ENCODE peak calls at places on chromosomes 7 and 10, in ten cellular contexts. One of them, this sample, is unnamed.

GRCh38 chr7:30911561-30911969 is at the start of gene AQP1:
- DNase-seq in K562: peak
- DNase-seq in H9: no peak
- DNase-seq in GM13977: no peak
- DNase-seq in GM23338: no peak
- DNase-seq in body of pancreas: peak
- DNase-seq in glutamatergic neuron: no peak
- DNase-seq in OCI-LY7: no peak
- DNase-seq in brain microvascular endothelial cell: no peak
- DNase-seq in HFFc6: no peak
- DNase-seq in this sample: no peak

GRCh38 chr10:100816671-100817070 is 71.3 kb downstream of the PAX2 start:
- DNase-seq in K562: no peak
- DNase-seq in H9: no peak
- DNase-seq in GM13977: no peak
- DNase-seq in GM23338: peak
- DNase-seq in body of pancreas: no peak
- DNase-seq in glutamatergic neuron: no peak
- DNase-seq in OCI-LY7: no peak
- DNase-seq in brain microvascular endothelial cell: no peak
- DNase-seq in HFFc6: no peak
- DNase-seq in this sample: no peak

GRCh38 chr10:73841526-73842285 is 30.3 kb upstream of the NDST2 start:
- DNase-seq in K562: no peak
- DNase-seq in H9: no peak
- DNase-seq in GM13977: no peak
- DNase-seq in GM23338: no peak
- DNase-seq in body of pancreas: no peak
- DNase-seq in glutamatergic neuron: no peak
- DNase-seq in OCI-LY7: no peak
- DNase-seq in brain microvascular endothelial cell: no peak
- DNase-seq in HFFc6: no peak
- DNase-seq in this sample: no peak

GRCh38 chr7:98913612-98914011 is 35.3 kb downstream of the TRRAP start:
- DNase-seq in K562: no peak
- DNase-seq in H9: no peak
- DNase-seq in GM13977: no peak
- DNase-seq in GM23338: no peak
- DNase-seq in body of pancreas: no peak
- DNase-seq in glutamatergic neuron: no peak
- DNase-seq in OCI-LY7: no peak
- DNase-seq in brain microvascular endothelial cell: no peak
- DNase-seq in HFFc6: peak
- DNase-seq in this sample: no peak

GRCh38 chr7:152489044-152489443 is 53.2 kb upstream of the KMT2C start:
- DNase-seq in K562: no peak
- DNase-seq in H9: no peak
- DNase-seq in GM13977: no peak
- DNase-seq in GM23338: no peak
- DNase-seq in body of pancreas: no peak
- DNase-seq in glutamatergic neuron: no peak
- DNase-seq in OCI-LY7: no peak
- DNase-seq in brain microvascular endothelial cell: no peak
- DNase-seq in HFFc6: no peak
- DNase-seq in this sample: no peak

GRCh38 chr7:33418251-33418701 is 288.9 kb downstream of the BBS9 start:
- DNase-seq in K562: no peak
- DNase-seq in H9: peak
- DNase-seq in GM13977: no peak
- DNase-seq in GM23338: peak
- DNase-seq in body of pancreas: no peak
- DNase-seq in glutamatergic neuron: no peak
- DNase-seq in OCI-LY7: no peak
- DNase-seq in brain microvascular endothelial cell: peak
- DNase-seq in HFFc6: no peak
- DNase-seq in this sample: no peak

GRCh38 chr10:127976701-127977367 is 69.9 kb downstream of the PTPRE start:
- DNase-seq in K562: no peak
- DNase-seq in H9: peak
- DNase-seq in GM13977: no peak
- DNase-seq in GM23338: no peak
- DNase-seq in body of pancreas: no peak
- DNase-seq in glutamatergic neuron: no peak
- DNase-seq in OCI-LY7: no peak
- DNase-seq in brain microvascular endothelial cell: peak
- DNase-seq in HFFc6: no peak
- DNase-seq in this sample: no peak

GRCh38 chr7:100483728-100484635 is at the start of gene NYAP1:
- DNase-seq in K562: peak
- DNase-seq in H9: peak
- DNase-seq in GM13977: peak
- DNase-seq in GM23338: peak
- DNase-seq in body of pancreas: peak
- DNase-seq in glutamatergic neuron: no peak
- DNase-seq in OCI-LY7: peak
- DNase-seq in brain microvascular endothelial cell: no peak
- DNase-seq in HFFc6: no peak
- DNase-seq in this sample: peak

GRCh38 chr7:4857189-4857588 is 4.6 kb downstream of the PAPOLB start:
- DNase-seq in K562: no peak
- DNase-seq in H9: no peak
- DNase-seq in GM13977: no peak
- DNase-seq in GM23338: no peak
- DNase-seq in body of pancreas: no peak
- DNase-seq in glutamatergic neuron: no peak
- DNase-seq in OCI-LY7: no peak
- DNase-seq in brain microvascular endothelial cell: no peak
- DNase-seq in HFFc6: no peak
- DNase-seq in this sample: no peak

GRCh38 chr10:124461642-124462347 is at the start of gene LHPP:
- DNase-seq in K562: peak
- DNase-seq in H9: peak
- DNase-seq in GM13977: peak
- DNase-seq in GM23338: peak
- DNase-seq in body of pancreas: peak
- DNase-seq in glutamatergic neuron: peak
- DNase-seq in OCI-LY7: peak
- DNase-seq in brain microvascular endothelial cell: peak
- DNase-seq in HFFc6: peak
- DNase-seq in this sample: peak
- TF ChIP-seq CTCF in K562: peak
- TF ChIP-seq CTCF in H9: peak
- TF ChIP-seq CTCF in GM13977: no peak
- TF ChIP-seq CTCF in GM23338: no peak
- TF ChIP-seq CTCF in body of pancreas: peak
- TF ChIP-seq CTCF in glutamatergic neuron: peak
- TF ChIP-seq CTCF in OCI-LY7: peak
- TF ChIP-seq CTCF in brain microvascular endothelial cell: no peak
- TF ChIP-seq CTCF in HFFc6: peak
- TF ChIP-seq CTCF in this sample: peak

GRCh38 chr7:69062020-69062760 is 536.1 kb upstream of the AUTS2 start:
- DNase-seq in K562: no peak
- DNase-seq in H9: no peak
- DNase-seq in GM13977: no peak
- DNase-seq in GM23338: no peak
- DNase-seq in body of pancreas: no peak
- DNase-seq in glutamatergic neuron: no peak
- DNase-seq in OCI-LY7: no peak
- DNase-seq in brain microvascular endothelial cell: no peak
- DNase-seq in HFFc6: no peak
- DNase-seq in this sample: no peak

GRCh38 chr7:69070476-69070875 is 527.8 kb upstream of the AUTS2 start:
- DNase-seq in K562: no peak
- DNase-seq in H9: no peak
- DNase-seq in GM13977: no peak
- DNase-seq in GM23338: no peak
- DNase-seq in body of pancreas: no peak
- DNase-seq in glutamatergic neuron: no peak
- DNase-seq in OCI-LY7: no peak
- DNase-seq in brain microvascular endothelial cell: no peak
- DNase-seq in HFFc6: no peak
- DNase-seq in this sample: no peak

GRCh38 chr7:69067397-69067796 is 530.9 kb upstream of the AUTS2 start:
- DNase-seq in K562: peak
- DNase-seq in H9: peak
- DNase-seq in GM13977: no peak
- DNase-seq in GM23338: peak
- DNase-seq in body of pancreas: peak
- DNase-seq in glutamatergic neuron: peak
- DNase-seq in OCI-LY7: peak
- DNase-seq in brain microvascular endothelial cell: no peak
- DNase-seq in HFFc6: no peak
- DNase-seq in this sample: peak
- TF ChIP-seq CTCF in K562: peak
- TF ChIP-seq CTCF in H9: peak
- TF ChIP-seq CTCF in GM13977: no peak
- TF ChIP-seq CTCF in GM23338: peak
- TF ChIP-seq CTCF in body of pancreas: peak
- TF ChIP-seq CTCF in glutamatergic neuron: peak
- TF ChIP-seq CTCF in OCI-LY7: peak
- TF ChIP-seq CTCF in brain microvascular endothelial cell: peak
- TF ChIP-seq CTCF in HFFc6: peak
- TF ChIP-seq CTCF in this sample: peak

GRCh38 chr10:3886666-3887251 is 101.8 kb upstream of the KLF6 start:
- DNase-seq in K562: no peak
- DNase-seq in H9: no peak
- DNase-seq in GM13977: no peak
- DNase-seq in GM23338: no peak
- DNase-seq in body of pancreas: peak
- DNase-seq in glutamatergic neuron: no peak
- DNase-seq in OCI-LY7: no peak
- DNase-seq in brain microvascular endothelial cell: peak
- DNase-seq in HFFc6: peak
- DNase-seq in this sample: peak

GRCh38 chr10:3881622-3882021 is 96.6 kb upstream of the KLF6 start:
- DNase-seq in K562: no peak
- DNase-seq in H9: no peak
- DNase-seq in GM13977: no peak
- DNase-seq in GM23338: no peak
- DNase-seq in body of pancreas: no peak
- DNase-seq in glutamatergic neuron: no peak
- DNase-seq in OCI-LY7: no peak
- DNase-seq in brain microvascular endothelial cell: no peak
- DNase-seq in HFFc6: no peak
- DNase-seq in this sample: peak

GRCh38 chr10:3879073-3879472 is 94.1 kb upstream of the KLF6 start:
- DNase-seq in K562: no peak
- DNase-seq in H9: no peak
- DNase-seq in GM13977: no peak
- DNase-seq in GM23338: no peak
- DNase-seq in body of pancreas: no peak
- DNase-seq in glutamatergic neuron: no peak
- DNase-seq in OCI-LY7: no peak
- DNase-seq in brain microvascular endothelial cell: no peak
- DNase-seq in HFFc6: no peak
- DNase-seq in this sample: no peak

GRCh38 chr10:3886191-3886590 is 101.2 kb upstream of the KLF6 start:
- DNase-seq in K562: peak
- DNase-seq in H9: peak
- DNase-seq in GM13977: no peak
- DNase-seq in GM23338: peak
- DNase-seq in body of pancreas: peak
- DNase-seq in glutamatergic neuron: peak
- DNase-seq in OCI-LY7: no peak
- DNase-seq in brain microvascular endothelial cell: peak
- DNase-seq in HFFc6: no peak
- DNase-seq in this sample: peak

DNA sequence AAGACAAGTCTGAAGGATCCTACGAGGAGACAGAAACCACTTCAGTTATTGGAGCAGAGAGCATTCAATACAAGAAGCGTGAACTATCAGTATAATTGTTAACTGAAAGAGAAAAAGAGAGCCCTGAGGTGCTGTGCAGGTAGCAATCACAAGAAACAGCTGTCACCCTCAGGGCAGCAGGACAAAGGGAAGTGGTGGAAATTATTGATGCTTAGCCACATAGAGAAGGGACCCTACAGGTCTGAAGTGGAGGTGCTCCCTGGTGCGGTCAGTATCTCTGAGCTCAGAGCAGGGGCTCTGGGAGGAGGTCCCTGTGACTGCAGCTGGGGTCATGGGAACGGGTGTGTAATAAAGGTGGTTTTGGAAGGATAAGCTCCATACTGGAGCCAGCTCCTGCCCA is 97.8 kb upstream of the KLF6 start:
- DNase-seq in K562: no peak
- DNase-seq in H9: no peak
- DNase-seq in GM13977: no peak
- DNase-seq in GM23338: no peak
- DNase-seq in body of pancreas: no peak
- DNase-seq in glutamatergic neuron: no peak
- DNase-seq in OCI-LY7: no peak
- DNase-seq in brain microvascular endothelial cell: no peak
- DNase-seq in HFFc6: no peak
- DNase-seq in this sample: no peak
- TF ChIP-seq CTCF in K562: no peak
- TF ChIP-seq CTCF in H9: no peak
- TF ChIP-seq CTCF in GM13977: no peak
- TF ChIP-seq CTCF in GM23338: no peak
- TF ChIP-seq CTCF in body of pancreas: no peak
- TF ChIP-seq CTCF in glutamatergic neuron: no peak
- TF ChIP-seq CTCF in OCI-LY7: no peak
- TF ChIP-seq CTCF in brain microvascular endothelial cell: no peak
- TF ChIP-seq CTCF in HFFc6: no peak
- TF ChIP-seq CTCF in this sample: no peak

GRCh38 chr7:142320883-142321282 is 63.0 kb upstream of the PRSS58 start:
- DNase-seq in K562: no peak
- DNase-seq in H9: no peak
- DNase-seq in GM13977: no peak
- DNase-seq in GM23338: no peak
- DNase-seq in body of pancreas: no peak
- DNase-seq in glutamatergic neuron: no peak
- DNase-seq in OCI-LY7: no peak
- DNase-seq in brain microvascular endothelial cell: no peak
- DNase-seq in HFFc6: no peak
- DNase-seq in this sample: no peak

GRCh38 chr7:142321391-142321790 is 63.5 kb upstream of the PRSS58 start:
- DNase-seq in K562: no peak
- DNase-seq in H9: no peak
- DNase-seq in GM13977: no peak
- DNase-seq in GM23338: no peak
- DNase-seq in body of pancreas: no peak
- DNase-seq in glutamatergic neuron: no peak
- DNase-seq in OCI-LY7: no peak
- DNase-seq in brain microvascular endothelial cell: no peak
- DNase-seq in HFFc6: no peak
- DNase-seq in this sample: no peak

GRCh38 chr7:142323706-142324105 is 65.8 kb upstream of the PRSS58 start:
- DNase-seq in K562: peak
- DNase-seq in H9: peak
- DNase-seq in GM13977: no peak
- DNase-seq in GM23338: peak
- DNase-seq in body of pancreas: peak
- DNase-seq in glutamatergic neuron: peak
- DNase-seq in OCI-LY7: peak
- DNase-seq in brain microvascular endothelial cell: no peak
- DNase-seq in HFFc6: no peak
- DNase-seq in this sample: peak

DNA sequence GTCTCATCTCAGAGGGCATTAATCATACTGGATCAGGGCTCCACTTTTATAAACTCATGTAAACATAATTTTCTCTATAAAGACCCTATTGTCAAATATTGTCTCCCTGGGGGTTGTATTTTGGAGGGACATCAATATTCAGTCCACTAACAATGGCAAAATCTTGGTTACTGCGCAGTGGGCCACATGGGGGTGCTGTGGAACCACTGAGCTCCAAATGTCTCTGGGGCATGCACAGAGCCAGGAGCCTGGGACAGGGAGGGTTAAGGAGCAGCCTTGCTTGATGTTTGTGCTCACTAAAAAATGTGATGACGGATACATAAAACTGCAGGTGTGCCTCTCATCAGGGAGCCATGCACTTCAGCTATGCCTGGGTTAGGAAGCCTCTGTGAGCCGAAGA is 62.1 kb upstream of the PRSS58 start:
- DNase-seq in K562: peak
- DNase-seq in H9: peak
- DNase-seq in GM13977: no peak
- DNase-seq in GM23338: peak
- DNase-seq in body of pancreas: no peak
- DNase-seq in glutamatergic neuron: peak
- DNase-seq in OCI-LY7: peak
- DNase-seq in brain microvascular endothelial cell: no peak
- DNase-seq in HFFc6: no peak
- DNase-seq in this sample: no peak
- TF ChIP-seq CTCF in K562: peak
- TF ChIP-seq CTCF in H9: peak
- TF ChIP-seq CTCF in GM13977: peak
- TF ChIP-seq CTCF in GM23338: peak
- TF ChIP-seq CTCF in body of pancreas: no peak
- TF ChIP-seq CTCF in glutamatergic neuron: peak
- TF ChIP-seq CTCF in OCI-LY7: peak
- TF ChIP-seq CTCF in brain microvascular endothelial cell: peak
- TF ChIP-seq CTCF in HFFc6: peak
- TF ChIP-seq CTCF in this sample: no peak